ENCODE peak calls at places on chromosomes 3 and 15, in seven cellular contexts. N, Y, I, B, C, A and O are unnamed samples.

GRCh38 chr15:43877371-43877770 is 50.6 kb downstream of the WDR76 start:
- DNase-seq in N (no peak), Y (no peak), I (no peak), B (no peak), C (no peak), A (peak), O (no peak)

GRCh38 chr15:96327155-96327741 is 3.3 kb upstream of the NR2F2 start:
- DNase-seq in N (peak), Y (peak), I (peak), B (peak), C (no peak), A (peak), O (peak)

GRCh38 chr3:18097473-18097872 is 327.7 kb downstream of the SATB1 start:
- DNase-seq in N (no peak), Y (no peak), I (no peak), B (no peak), C (no peak), A (no peak), O (no peak)

GRCh38 chr3:136545664-136546266 is 206.4 kb downstream of the STAG1 start:
- DNase-seq in N (no peak), Y (no peak), I (no peak), B (no peak), C (no peak), A (no peak), O (no peak)

GRCh38 chr3:57755368-57756021 is 614 bp upstream of the SLMAP start:
- DNase-seq in N (peak), Y (peak), I (no peak), B (peak), C (no peak), A (peak), O (peak)

GRCh38 chr15:89206908-89207331 is 14.5 kb downstream of the RLBP1 start:
- DNase-seq in N (peak), Y (peak), I (no peak), B (peak), C (peak), A (peak), O (peak)

GRCh38 chr3:178291971-178292370 is 244.3 kb upstream of the KCNMB2 start:
- DNase-seq in N (no peak), Y (no peak), I (no peak), B (no peak), C (no peak), A (no peak), O (no peak)

GRCh38 chr3:20154928-20155327 is 31.1 kb downstream of the SGO1 start:
- DNase-seq in N (peak), Y (no peak), I (no peak), B (no peak), C (no peak), A (no peak), O (no peak)

GRCh38 chr3:170295586-170295985 is 61.9 kb upstream of the SKIL start:
- DNase-seq in N (no peak), Y (no peak), I (no peak), B (no peak), C (no peak), A (no peak), O (no peak)

GRCh38 chr15:35170216-35170615 is 85.1 kb upstream of the NANOGP8 start:
- DNase-seq in N (no peak), Y (no peak), I (no peak), B (no peak), C (no peak), A (no peak), O (no peak)

GRCh38 chr3:112090899-112091586 is 4.9 kb downstream of the C3orf52 start:
- DNase-seq in N (no peak), Y (no peak), I (no peak), B (no peak), C (no peak), A (no peak), O (no peak)

GRCh38 chr3:112092439-112093179 is 6.4 kb downstream of the C3orf52 start:
- DNase-seq in N (peak), Y (no peak), I (no peak), B (no peak), C (no peak), A (no peak), O (no peak)

GRCh38 chr3:112089956-112090898 is 4.0 kb downstream of the C3orf52 start:
- DNase-seq in N (no peak), Y (no peak), I (no peak), B (no peak), C (no peak), A (no peak), O (no peak)

GRCh38 chr3:112096176-112096575 is 10.0 kb downstream of the C3orf52 start:
- DNase-seq in N (no peak), Y (no peak), I (no peak), B (no peak), C (no peak), A (no peak), O (no peak)

DNA sequence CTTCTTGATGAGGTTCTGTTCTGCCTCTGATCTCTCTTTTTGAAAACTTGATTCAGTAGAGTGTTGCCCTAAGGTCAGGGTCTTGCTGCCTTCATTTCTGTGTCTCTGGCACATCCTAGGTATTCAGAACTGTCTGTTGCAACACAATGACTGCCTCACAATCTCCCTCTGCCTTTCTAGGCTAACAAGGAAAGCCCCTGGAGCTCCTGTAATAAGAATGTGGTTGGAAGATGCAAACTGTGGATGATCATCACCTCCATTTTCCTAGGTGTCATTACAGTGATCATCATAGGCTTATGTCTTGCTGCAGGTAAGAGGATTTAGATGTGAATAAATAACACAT is 7.0 kb downstream of the C3orf52 start:
- DNase-seq in N (peak), Y (no peak), I (no peak), B (no peak), C (no peak), A (no peak), O (no peak)
- H3K4me3 ChIP-seq in N (no peak), Y (no peak), I (no peak), B (no peak), C (no peak), A (no peak), O (no peak)

GRCh38 chr3:62559831-62560445 is 186.6 kb upstream of the FEZF2 start:
- DNase-seq in N (peak), Y (no peak), I (no peak), B (no peak), C (no peak), A (no peak), O (no peak)

GRCh38 chr3:62562596-62562995 is 189.2 kb upstream of the FEZF2 start:
- DNase-seq in N (no peak), Y (no peak), I (no peak), B (no peak), C (no peak), A (no peak), O (no peak)

GRCh38 chr3:62558549-62559112 is 185.3 kb upstream of the FEZF2 start:
- DNase-seq in N (peak), Y (peak), I (no peak), B (peak), C (no peak), A (peak), O (no peak)

GRCh38 chr3:62557983-62558382 is 184.6 kb upstream of the FEZF2 start:
- DNase-seq in N (no peak), Y (no peak), I (no peak), B (no peak), C (no peak), A (no peak), O (no peak)

DNA sequence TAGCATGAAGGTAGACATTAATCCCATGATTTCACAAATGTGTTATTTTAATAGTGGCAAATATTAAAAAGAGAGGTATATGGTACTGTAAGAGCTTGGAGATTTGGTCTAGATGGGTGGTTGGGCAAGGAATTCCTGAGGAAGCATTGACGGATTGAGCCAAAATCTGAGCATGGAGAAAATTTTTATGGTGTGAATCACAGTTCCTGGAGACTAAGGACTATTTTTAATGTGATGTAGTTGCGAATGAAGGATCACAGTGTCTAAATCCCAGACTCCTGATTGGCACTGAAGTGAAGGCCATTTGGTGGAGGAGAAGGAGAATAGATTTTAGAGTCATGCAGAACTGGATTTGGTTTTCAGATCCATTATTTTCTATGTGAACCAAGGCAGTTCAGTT is 188.7 kb upstream of the FEZF2 start:
- DNase-seq in N (no peak), Y (no peak), I (no peak), B (no peak), C (no peak), A (no peak), O (no peak)
- TF ChIP-seq REST in N (no peak), Y (no peak), I (no peak), B (no peak), C (no peak), A (no peak), O (no peak)

DNA sequence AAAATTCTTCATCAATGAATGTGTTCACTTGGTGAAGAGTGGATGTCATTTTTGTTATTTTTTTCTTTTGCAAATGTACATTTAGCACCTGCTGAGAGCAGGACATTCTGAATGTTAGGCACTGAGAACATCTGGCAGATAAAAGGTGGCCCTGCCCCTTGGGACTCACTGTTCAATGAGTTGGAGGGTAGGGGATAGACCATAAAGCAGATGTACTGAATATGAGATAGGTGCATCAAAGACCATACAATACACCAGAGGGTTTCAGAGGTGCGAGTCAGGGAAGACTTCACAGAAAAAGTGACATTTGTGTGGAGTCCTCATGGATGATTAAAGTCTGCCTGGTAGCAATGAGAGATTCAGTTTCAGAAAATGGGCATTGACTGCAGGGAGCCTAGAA is 34.2 kb downstream of the EEFSEC start:
- DNase-seq in N (no peak), Y (no peak), I (no peak), B (no peak), C (no peak), A (no peak), O (no peak)
- TF ChIP-seq CTCF in N (no peak), Y (no peak), I (no peak), B (no peak), C (no peak), A (no peak), O (no peak)

GRCh38 chr15:38768970-38769369 is 204.4 kb upstream of the RASGRP1 start:
- DNase-seq in N (peak), Y (no peak), I (no peak), B (no peak), C (peak), A (no peak), O (no peak)
- H3K4me3 ChIP-seq in N (no peak), Y (no peak), I (no peak), B (no peak), C (no peak), A (no peak), O (no peak)

DNA sequence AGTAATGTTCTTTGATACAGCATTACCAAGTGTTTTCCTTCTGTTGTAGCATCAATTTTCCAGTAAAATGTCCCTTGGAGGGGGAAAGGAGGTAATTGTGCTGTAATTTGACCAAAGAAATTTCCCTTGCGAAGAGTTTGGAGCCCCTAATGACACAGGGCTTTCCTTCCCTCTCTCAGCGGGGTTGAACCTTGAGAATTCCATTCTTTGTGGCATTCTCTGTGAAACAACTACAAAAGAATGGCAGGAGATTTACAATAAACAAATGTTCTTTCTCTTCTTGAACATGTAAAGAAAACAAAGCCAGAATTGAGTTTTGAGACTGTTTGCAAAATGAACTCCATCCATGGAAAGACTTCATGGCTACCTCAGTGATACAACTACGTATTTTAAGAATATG is 53.4 kb downstream of the SIDT1 start:
- DNase-seq in N (peak), Y (no peak), I (no peak), B (no peak), C (no peak), A (no peak), O (no peak)
- TF ChIP-seq REST in N (no peak), Y (no peak), I (no peak), B (no peak), C (no peak), A (no peak), O (no peak)

DNA sequence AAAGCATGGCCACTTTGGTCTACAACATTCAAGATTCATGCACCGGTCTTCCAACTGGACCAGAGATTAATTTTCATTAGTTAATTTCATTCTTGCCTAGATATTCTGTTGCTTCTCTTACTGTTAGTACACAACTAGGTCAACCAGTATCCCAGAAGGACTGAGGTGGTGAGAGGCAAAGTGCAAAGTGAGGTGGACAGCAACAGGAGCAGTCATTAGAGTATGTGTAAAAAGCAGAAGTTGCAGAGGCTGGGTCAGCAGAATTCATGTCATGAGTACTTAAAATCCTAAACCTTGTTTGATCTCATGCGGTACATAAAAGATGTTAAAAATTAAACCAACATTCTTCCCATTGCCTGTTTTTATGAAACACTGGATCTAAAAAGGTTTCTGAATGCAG is 46.6 kb downstream of the PARP14 start:
- DNase-seq in N (no peak), Y (no peak), I (no peak), B (no peak), C (no peak), A (no peak), O (no peak)
- TF ChIP-seq CTCF in N (no peak), Y (no peak), I (no peak), B (no peak), C (no peak), A (no peak), O (no peak)

GRCh38 chr3:8406479-8406878 is 95.1 kb upstream of the LMCD1 start:
- DNase-seq in N (no peak), Y (no peak), I (no peak), B (no peak), C (no peak), A (no peak), O (no peak)
- H3K4me3 ChIP-seq in N (no peak), Y (no peak), I (no peak), B (no peak), C (no peak), A (no peak), O (no peak)